ENCODE peak calls at places on chromosome 7, in four cellular contexts. D is GM12891, M is K562, V is GM12878. F is an unnamed sample.

GRCh38 chr7:71343039-71343438 is 211.1 kb downstream of the GALNT17 start:
- DNase-seq in V (no peak), M (no peak), D (no peak), F (no peak)

GRCh38 chr7:26091933-26092332 is 60.1 kb upstream of the NFE2L3 start:
- DNase-seq in D (no peak), M (peak; percentile 26), V (no peak), F (no peak)

GRCh38 chr7:90629306-90629918 is 33.3 kb downstream of the CDK14 start:
- DNase-seq in V (peak; percentile 45), M (peak; percentile 43), D (no peak), F (peak; percentile 26)

GRCh38 chr7:31783221-31783620 is 96.2 kb downstream of the PPP1R17 start:
- DNase-seq in D (no peak), M (no peak), V (no peak), F (no peak)

GRCh38 chr7:76333388-76334101 is 25.2 kb downstream of the YWHAG start:
- DNase-seq in V (no peak), M (no peak), D (no peak), F (no peak)

GRCh38 chr7:80729586-80730320 is 91.3 kb downstream of the CD36 start:
- DNase-seq in D (no peak), V (no peak), M (no peak), F (no peak)

GRCh38 chr7:128879939-128880746 is 17.5 kb downstream of the ATP6V1F start:
- DNase-seq in D (no peak), M (peak; percentile 94), V (no peak), F (no peak)

GRCh38 chr7:54879776-54880175 is 120.8 kb upstream of the SEC61G start:
- DNase-seq in V (no peak), M (no peak), D (no peak), F (no peak)

GRCh38 chr7:108235451-108236061 is 105.4 kb upstream of the LAMB4 start:
- DNase-seq in D (no peak), M (peak; percentile 77), V (no peak), F (peak; percentile 36)

GRCh38 chr7:50959560-50959959 is 176.9 kb upstream of the GRB10 start:
- DNase-seq in M (no peak), D (no peak), V (no peak), F (no peak)

GRCh38 chr7:123367508-123368122 is 166.8 kb downstream of the IQUB start:
- DNase-seq in V (peak; percentile 15), D (peak; percentile 30), M (peak; percentile 53), F (no peak)

GRCh38 chr7:131111081-131111576 is 216.5 kb upstream of the MKLN1 start:
- DNase-seq in V (no peak), D (no peak), M (peak; percentile 38), F (peak; percentile 42)

GRCh38 chr7:31991846-31992245 is 78.4 kb downstream of the PDE1C start:
- DNase-seq in M (no peak), D (no peak), V (no peak), F (no peak)

GRCh38 chr7:139915864-139916716 is 87.0 kb downstream of the TBXAS1 start:
- DNase-seq in V (peak; percentile 91), D (peak; percentile 52), M (peak; percentile 96), F (peak; percentile 68)

GRCh38 chr7:92025260-92025659 is 84.6 kb downstream of the AKAP9 start:
- DNase-seq in D (no peak), V (no peak), M (no peak), F (no peak)

GRCh38 chr7:727104-727805 is at the start of gene PRKAR1B:
- DNase-seq in D (peak; percentile 83), V (no peak), M (peak; percentile 75), F (peak; percentile 79)

GRCh38 chr7:73596191-73597065 is 18.0 kb upstream of the TBL2 start:
- DNase-seq in M (no peak), D (no peak), V (no peak), F (no peak)

GRCh38 chr7:50421043-50421442 is 29.1 kb downstream of the FIGNL1 start:
- DNase-seq in D (no peak), V (no peak), M (no peak), F (no peak)

GRCh38 chr7:24119852-24120251 is 164.1 kb upstream of the NPY start:
- DNase-seq in V (no peak), D (no peak), M (no peak), F (no peak)

GRCh38 chr7:140639366-140640053 is 1.1 kb downstream of the DENND2A start:
- DNase-seq in V (no peak), D (no peak), M (no peak), F (no peak)

GRCh38 chr7:26620352-26620751 is 244.0 kb downstream of the SKAP2 start:
- DNase-seq in D (no peak), M (peak; percentile 65), V (no peak), F (no peak)

GRCh38 chr7:14931511-14932215 is 29.1 kb upstream of the DGKB start:
- DNase-seq in V (no peak), D (no peak), M (no peak), F (no peak)

GRCh38 chr7:80937336-80937735 is 18.5 kb upstream of the SEMA3C start:
- DNase-seq in D (no peak), M (no peak), V (no peak), F (no peak)

GRCh38 chr7:29564455-29565185 is 985 bp downstream of the PRR15 start:
- DNase-seq in D (peak; percentile 32), M (no peak), V (no peak), F (peak; percentile 49)

GRCh38 chr7:95686109-95686508 is 86.2 kb upstream of the DYNC1I1 start:
- DNase-seq in V (no peak), M (no peak), D (no peak), F (no peak)

GRCh38 chr7:25549315-25549933 is 321.1 kb upstream of the NPVF start:
- DNase-seq in M (no peak), D (no peak), V (no peak), F (no peak)

GRCh38 chr7:77765906-77766800 is 32.1 kb downstream of the TMEM60 start:
- DNase-seq in V (no peak), M (no peak), D (no peak), F (no peak)

GRCh38 chr7:120273476-120273975 is 551 bp downstream of the KCND2 start:
- DNase-seq in M (no peak), V (peak; percentile 15), D (peak; percentile 52), F (peak; percentile 5)

GRCh38 chr7:137968890-137969289 is 33.0 kb downstream of the CREB3L2 start:
- DNase-seq in M (no peak), V (no peak), D (no peak), F (no peak)

GRCh38 chr7:137969828-137970227 is 32.1 kb downstream of the CREB3L2 start:
- DNase-seq in M (no peak), D (no peak), V (no peak), F (no peak)

GRCh38 chr7:137966636-137967142 is 35.2 kb downstream of the CREB3L2 start:
- DNase-seq in M (no peak), V (no peak), D (no peak), F (no peak)

GRCh38 chr7:137967143-137968018 is 34.5 kb downstream of the CREB3L2 start:
- DNase-seq in V (no peak), D (no peak), M (peak; percentile 88), F (peak; percentile 48)

DNA sequence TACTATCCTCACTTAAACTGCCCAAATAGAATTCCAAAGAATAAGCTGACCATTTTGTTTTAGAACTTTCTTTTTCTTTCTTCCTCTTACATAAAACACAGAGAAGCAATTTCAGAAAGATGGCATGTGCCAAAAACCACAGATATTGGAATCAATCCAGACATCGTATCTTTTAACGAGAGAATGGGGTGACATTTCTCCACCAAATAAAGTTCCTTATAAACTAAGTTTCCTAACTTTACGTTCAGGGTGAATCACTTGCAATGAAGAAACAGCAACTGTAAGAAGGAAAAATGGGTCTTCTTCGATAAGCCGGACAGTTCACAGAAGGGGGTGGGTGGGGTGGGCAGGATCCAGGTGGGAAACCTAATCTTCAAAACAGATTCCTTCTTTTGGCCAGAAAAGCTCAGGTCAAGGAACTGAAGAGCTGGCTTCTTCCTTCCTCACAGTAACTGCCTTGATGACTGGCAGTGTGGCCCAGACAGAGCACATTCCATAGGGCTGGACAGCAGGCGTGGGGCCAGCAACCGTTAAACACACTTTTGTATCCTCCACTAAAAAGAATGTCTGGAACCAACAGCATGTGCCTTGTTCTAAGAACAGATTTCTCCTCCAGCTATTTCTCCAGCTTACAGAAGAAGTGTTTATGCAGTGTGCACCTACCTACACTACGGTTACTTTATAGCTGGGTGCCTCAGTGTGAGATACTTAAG is 31.5 kb downstream of the CREB3L2 start:
- DNase-seq in D (no peak), V (no peak), M (no peak), F (peak; percentile 6)
- TF ChIP-seq SPI1 in D (no peak), V (no peak), M (no peak), F (no peak)

DNA sequence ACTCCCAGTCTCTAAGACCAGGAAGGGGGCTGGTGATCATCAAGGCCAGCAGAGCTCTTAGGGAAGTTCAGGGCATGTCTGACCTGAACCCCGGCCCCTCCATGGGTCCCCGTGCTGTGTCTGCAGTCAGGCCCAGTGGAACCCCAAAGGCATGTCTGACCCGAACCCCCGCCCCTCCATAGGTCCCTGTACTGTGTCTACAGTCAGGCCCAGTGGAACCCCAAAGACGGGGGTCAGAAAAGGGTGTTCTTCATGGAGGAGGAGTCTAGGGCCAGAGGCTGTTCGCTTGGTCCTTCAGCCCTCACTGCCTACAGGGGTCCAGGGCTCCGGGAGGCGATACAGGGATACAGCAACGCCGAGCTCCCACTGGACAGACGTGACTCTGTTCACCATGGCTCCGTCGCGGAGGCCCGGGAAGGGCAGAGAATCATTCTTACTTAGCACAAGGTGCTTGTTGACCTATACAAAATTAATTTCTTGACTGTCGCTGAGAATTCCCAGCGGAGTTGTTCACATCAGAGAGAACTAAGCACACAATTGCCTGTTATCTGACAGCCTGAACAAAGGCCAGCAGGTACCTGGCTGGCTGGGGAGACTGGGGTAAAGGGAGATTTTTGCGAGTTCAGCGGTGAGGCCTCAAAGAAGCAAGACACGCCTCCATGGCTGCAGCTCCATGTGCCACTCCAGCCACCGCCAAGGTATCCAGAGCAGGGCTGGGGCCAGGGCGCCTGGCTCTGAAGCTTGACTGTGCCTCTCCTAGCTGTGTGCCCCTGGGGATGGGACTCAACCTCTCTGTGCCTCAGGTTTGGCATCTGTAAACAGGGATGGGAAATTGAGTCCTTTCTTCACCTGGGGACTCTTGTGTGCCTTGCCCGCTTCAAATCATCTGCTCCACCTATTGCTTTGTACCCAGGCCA is 26.8 kb downstream of the EN2 start:
- DNase-seq in D (no peak), V (no peak), M (no peak), F (no peak)
- TF ChIP-seq SPI1 in D (no peak), V (no peak), M (no peak), F (no peak)

GRCh38 chr7:1812693-1813393 is 142.8 kb downstream of the ELFN1 start:
- DNase-seq in M (no peak), D (no peak), V (no peak), F (no peak)
- TF ChIP-seq SPI1 in M (no peak), D (no peak), V (no peak), F (no peak)

GRCh38 chr7:27677912-27678612 is 15.4 kb upstream of the HIBADH start:
- DNase-seq in M (peak; percentile 53), V (no peak), D (no peak), F (no peak)

GRCh38 chr7:27680610-27681009 is 17.9 kb upstream of the HIBADH start:
- DNase-seq in V (no peak), M (no peak), D (no peak), F (no peak)

GRCh38 chr7:27684491-27684890 is 21.8 kb upstream of the HIBADH start:
- DNase-seq in M (no peak), D (no peak), V (no peak), F (no peak)

GRCh38 chr7:27678617-27679260 is 16.1 kb upstream of the HIBADH start:
- DNase-seq in V (no peak), D (no peak), M (no peak), F (no peak)
- TF ChIP-seq SPI1 in V (no peak), D (no peak), M (peak; percentile 41), F (no peak)

GRCh38 chr7:157718303-157719007 is 381.7 kb downstream of the DNAJB6 start:
- DNase-seq in M (no peak), D (no peak), V (no peak), F (no peak)
- TF ChIP-seq SPI1 in M (no peak), D (no peak), V (no peak), F (no peak)

GRCh38 chr7:112500619-112501018 is 19.8 kb downstream of the LSMEM1 start:
- DNase-seq in M (no peak), V (no peak), D (no peak), F (no peak)
- TF ChIP-seq SPI1 in M (no peak), V (no peak), D (no peak), F (no peak)

F was measured in HL-60.